ENCODE peak calls at places on chromosomes 13 and 19, in four cellular contexts. One of them, this sample, is unnamed.

GRCh38 chr19:10104665-10105221 is 1.4 kb upstream of the PPAN start:
- DNase-seq in CD8-positive, alpha-beta T cell: peak; percentile 75
- DNase-seq in cardiac muscle cell: no peak
- DNase-seq in uterus: no peak
- DNase-seq in this sample: no peak

GRCh38 chr19:15640294-15640903 is at the start of gene CYP4F3:
- DNase-seq in CD8-positive, alpha-beta T cell: no peak
- DNase-seq in cardiac muscle cell: peak; percentile 6
- DNase-seq in uterus: no peak
- DNase-seq in this sample: peak; percentile 63

GRCh38 chr19:49798574-49798973 is 14.5 kb downstream of the FUZ start:
- DNase-seq in CD8-positive, alpha-beta T cell: no peak
- DNase-seq in cardiac muscle cell: no peak
- DNase-seq in uterus: no peak
- DNase-seq in this sample: no peak

GRCh38 chr19:40689339-40690049 is 957 bp downstream of the NUMBL start:
- DNase-seq in CD8-positive, alpha-beta T cell: peak; percentile 37
- DNase-seq in cardiac muscle cell: no peak
- DNase-seq in uterus: no peak
- DNase-seq in this sample: peak; percentile 44

GRCh38 chr19:10815969-10816635 is 19.9 kb downstream of the TMED1 start:
- DNase-seq in CD8-positive, alpha-beta T cell: no peak
- DNase-seq in cardiac muscle cell: no peak
- DNase-seq in uterus: no peak
- DNase-seq in this sample: no peak

GRCh38 chr19:4506449-4507149 is 11.7 kb downstream of the PLIN4 start:
- DNase-seq in CD8-positive, alpha-beta T cell: no peak
- DNase-seq in cardiac muscle cell: peak; percentile 47
- DNase-seq in uterus: no peak
- DNase-seq in this sample: no peak

GRCh38 chr19:14175351-14175792 is 30.6 kb downstream of the ADGRL1 start:
- DNase-seq in CD8-positive, alpha-beta T cell: no peak
- DNase-seq in cardiac muscle cell: no peak
- DNase-seq in uterus: no peak
- DNase-seq in this sample: no peak

GRCh38 chr19:2756477-2756876 is 16.7 kb upstream of the SLC39A3 start:
- DNase-seq in CD8-positive, alpha-beta T cell: no peak
- DNase-seq in cardiac muscle cell: no peak
- DNase-seq in uterus: no peak
- DNase-seq in this sample: no peak

GRCh38 chr19:15684828-15685227 is 11.9 kb downstream of the CYP4F12 start:
- DNase-seq in CD8-positive, alpha-beta T cell: no peak
- DNase-seq in cardiac muscle cell: no peak
- DNase-seq in uterus: no peak
- DNase-seq in this sample: no peak

GRCh38 chr13:65959305-65959704 is 1270.8 kb downstream of the PCDH9 start:
- DNase-seq in CD8-positive, alpha-beta T cell: no peak
- DNase-seq in cardiac muscle cell: no peak
- DNase-seq in uterus: no peak
- DNase-seq in this sample: no peak

GRCh38 chr13:98300956-98301641 is 124.0 kb upstream of the RNF113B start:
- DNase-seq in CD8-positive, alpha-beta T cell: no peak
- DNase-seq in cardiac muscle cell: peak; percentile 54
- DNase-seq in uterus: no peak
- DNase-seq in this sample: no peak

GRCh38 chr19:51448011-51448744 is 10.1 kb downstream of the SIGLEC8 start:
- DNase-seq in CD8-positive, alpha-beta T cell: no peak
- DNase-seq in cardiac muscle cell: no peak
- DNase-seq in uterus: no peak
- DNase-seq in this sample: no peak

GRCh38 chr13:47564041-47564440 is 437.0 kb downstream of the SUCLA2 start:
- DNase-seq in CD8-positive, alpha-beta T cell: no peak
- DNase-seq in cardiac muscle cell: no peak
- DNase-seq in uterus: no peak
- DNase-seq in this sample: no peak

GRCh38 chr13:87975035-87975434 is 303.9 kb downstream of the SLITRK5 start:
- DNase-seq in CD8-positive, alpha-beta T cell: no peak
- DNase-seq in cardiac muscle cell: no peak
- DNase-seq in uterus: no peak
- DNase-seq in this sample: no peak

GRCh38 chr19:46786236-46787039 is 2.0 kb downstream of the SLC1A5 start:
- DNase-seq in CD8-positive, alpha-beta T cell: peak; percentile 79
- DNase-seq in cardiac muscle cell: peak; percentile 80
- DNase-seq in uterus: peak; percentile 76
- DNase-seq in this sample: peak; percentile 59

GRCh38 chr19:13619203-13619632 is 112.9 kb upstream of the CACNA1A start:
- DNase-seq in CD8-positive, alpha-beta T cell: no peak
- DNase-seq in cardiac muscle cell: peak; percentile 5
- DNase-seq in uterus: no peak
- DNase-seq in this sample: no peak

GRCh38 chr19:46890423-46891170 is 29.8 kb downstream of the ARHGAP35 start:
- DNase-seq in CD8-positive, alpha-beta T cell: no peak
- DNase-seq in cardiac muscle cell: peak; percentile 53
- DNase-seq in uterus: no peak
- DNase-seq in this sample: no peak

GRCh38 chr19:6241680-6242079 is 38.1 kb downstream of the MLLT1 start:
- DNase-seq in CD8-positive, alpha-beta T cell: no peak
- DNase-seq in cardiac muscle cell: no peak
- DNase-seq in uterus: no peak
- DNase-seq in this sample: no peak

GRCh38 chr19:54209748-54210494 is 9.3 kb downstream of the RPS9 start:
- DNase-seq in CD8-positive, alpha-beta T cell: no peak
- DNase-seq in cardiac muscle cell: peak; percentile 99
- DNase-seq in uterus: peak; percentile 83
- DNase-seq in this sample: peak; percentile 72

GRCh38 chr19:48681127-48681470 is 8.3 kb upstream of the NTN5 start:
- DNase-seq in CD8-positive, alpha-beta T cell: no peak
- DNase-seq in cardiac muscle cell: peak; percentile 93
- DNase-seq in uterus: no peak
- DNase-seq in this sample: no peak

GRCh38 chr13:51764184-51765141 is 39.5 kb downstream of the DHRS12 start:
- DNase-seq in CD8-positive, alpha-beta T cell: peak; percentile 44
- DNase-seq in cardiac muscle cell: peak; percentile 54
- DNase-seq in uterus: peak; percentile 60
- DNase-seq in this sample: peak; percentile 58

GRCh38 chr19:7998081-7998480 is 7.4 kb downstream of the ELAVL1 start:
- DNase-seq in CD8-positive, alpha-beta T cell: no peak
- DNase-seq in cardiac muscle cell: no peak
- DNase-seq in uterus: no peak
- DNase-seq in this sample: no peak

GRCh38 chr19:34457446-34457845 is 24.1 kb upstream of the WTIP start:
- DNase-seq in CD8-positive, alpha-beta T cell: no peak
- DNase-seq in cardiac muscle cell: no peak
- DNase-seq in uterus: no peak
- DNase-seq in this sample: no peak

GRCh38 chr13:101572456-101572855 is 120.0 kb downstream of the ITGBL1 start:
- DNase-seq in CD8-positive, alpha-beta T cell: no peak
- DNase-seq in cardiac muscle cell: no peak
- DNase-seq in uterus: no peak
- DNase-seq in this sample: no peak

GRCh38 chr19:3506384-3507340 is 551 bp downstream of the FZR1 start:
- DNase-seq in CD8-positive, alpha-beta T cell: peak; percentile 48
- DNase-seq in cardiac muscle cell: no peak
- DNase-seq in uterus: peak; percentile 54
- DNase-seq in this sample: no peak

GRCh38 chr13:31172001-31172400 is 10.3 kb upstream of the HSPH1 start:
- DNase-seq in CD8-positive, alpha-beta T cell: no peak
- DNase-seq in cardiac muscle cell: peak; percentile 84
- DNase-seq in uterus: no peak
- DNase-seq in this sample: no peak

GRCh38 chr13:20702945-20703784 is at the start of gene IL17D:
- DNase-seq in CD8-positive, alpha-beta T cell: peak; percentile 47
- DNase-seq in cardiac muscle cell: peak; percentile 18
- DNase-seq in uterus: no peak
- DNase-seq in this sample: no peak
- TF ChIP-seq CTCF in CD8-positive, alpha-beta T cell: no peak
- TF ChIP-seq CTCF in cardiac muscle cell: no peak
- TF ChIP-seq CTCF in uterus: no peak
- TF ChIP-seq CTCF in this sample: no peak

DNA sequence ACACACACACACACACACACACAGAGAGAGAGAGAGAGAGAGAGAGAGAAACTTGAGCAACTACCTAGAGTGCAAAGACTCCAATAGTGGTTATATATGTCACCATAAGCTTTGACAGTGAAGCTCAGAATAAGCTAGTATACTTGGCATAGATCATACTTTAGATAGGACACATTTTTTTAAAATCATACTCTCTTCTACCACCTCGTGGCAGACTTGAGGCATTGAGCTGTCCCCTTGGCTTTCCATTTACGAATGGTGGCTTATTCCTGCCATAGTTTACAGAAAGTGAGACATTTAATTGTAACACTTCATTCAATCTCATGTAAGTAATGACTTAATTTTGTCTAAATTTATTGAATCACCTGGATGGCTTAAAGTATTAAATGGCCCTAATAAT is 108.2 kb downstream of the EDNRB start:
- DNase-seq in CD8-positive, alpha-beta T cell: no peak
- DNase-seq in cardiac muscle cell: peak; percentile 39
- DNase-seq in uterus: no peak
- DNase-seq in this sample: no peak
- TF ChIP-seq CTCF in CD8-positive, alpha-beta T cell: peak; percentile 1
- TF ChIP-seq CTCF in cardiac muscle cell: no peak
- TF ChIP-seq CTCF in uterus: no peak
- TF ChIP-seq CTCF in this sample: peak; percentile 18

DNA sequence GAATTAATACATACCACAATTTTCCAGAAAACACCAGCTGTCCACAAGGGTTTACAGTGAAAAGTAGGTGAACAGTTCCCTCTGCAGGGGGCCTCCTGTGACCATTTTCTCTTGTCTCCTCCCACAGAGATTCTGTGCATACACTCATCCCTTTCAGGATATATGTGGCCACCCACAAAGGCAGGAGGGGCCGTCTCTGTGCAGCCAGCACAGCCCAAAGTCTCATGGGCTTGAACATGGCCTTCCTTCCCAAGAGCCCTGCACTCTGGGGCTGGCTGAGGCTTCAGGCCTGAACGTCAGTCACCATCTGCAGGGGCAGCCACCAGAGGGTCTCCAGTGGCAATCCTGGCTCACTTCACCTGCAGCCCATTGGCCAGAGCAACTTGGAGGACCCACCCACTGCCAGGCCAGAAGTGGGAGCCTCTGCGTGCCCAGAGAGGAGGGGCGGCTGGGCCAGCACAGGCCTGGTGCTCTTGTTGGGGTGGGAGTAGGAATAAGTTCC is 25.2 kb downstream of the TMEM161A start:
- DNase-seq in CD8-positive, alpha-beta T cell: no peak
- DNase-seq in cardiac muscle cell: peak; percentile 70
- DNase-seq in uterus: no peak
- DNase-seq in this sample: no peak
- TF ChIP-seq CTCF in CD8-positive, alpha-beta T cell: no peak
- TF ChIP-seq CTCF in cardiac muscle cell: peak; percentile 12
- TF ChIP-seq CTCF in uterus: no peak
- TF ChIP-seq CTCF in this sample: no peak

GRCh38 chr13:32723987-32724386 is 137.7 kb downstream of the PDS5B start:
- DNase-seq in CD8-positive, alpha-beta T cell: no peak
- DNase-seq in cardiac muscle cell: no peak
- DNase-seq in uterus: no peak
- DNase-seq in this sample: no peak
- TF ChIP-seq CTCF in CD8-positive, alpha-beta T cell: no peak
- TF ChIP-seq CTCF in cardiac muscle cell: no peak
- TF ChIP-seq CTCF in uterus: no peak
- TF ChIP-seq CTCF in this sample: no peak

GRCh38 chr19:39498262-39499081 is at the start of gene DLL3:
- DNase-seq in CD8-positive, alpha-beta T cell: peak; percentile 11
- DNase-seq in cardiac muscle cell: no peak
- DNase-seq in uterus: no peak
- DNase-seq in this sample: no peak

GRCh38 chr19:39496063-39496462 is 2.7 kb upstream of the DLL3 start:
- DNase-seq in CD8-positive, alpha-beta T cell: no peak
- DNase-seq in cardiac muscle cell: no peak
- DNase-seq in uterus: no peak
- DNase-seq in this sample: no peak

GRCh38 chr19:39499932-39500331 is 1.2 kb downstream of the DLL3 start:
- DNase-seq in CD8-positive, alpha-beta T cell: no peak
- DNase-seq in cardiac muscle cell: no peak
- DNase-seq in uterus: no peak
- DNase-seq in this sample: no peak

GRCh38 chr19:39499082-39499642 is 415 bp downstream of the DLL3 start:
- DNase-seq in CD8-positive, alpha-beta T cell: no peak
- DNase-seq in cardiac muscle cell: peak; percentile 23
- DNase-seq in uterus: no peak
- DNase-seq in this sample: no peak

DNA sequence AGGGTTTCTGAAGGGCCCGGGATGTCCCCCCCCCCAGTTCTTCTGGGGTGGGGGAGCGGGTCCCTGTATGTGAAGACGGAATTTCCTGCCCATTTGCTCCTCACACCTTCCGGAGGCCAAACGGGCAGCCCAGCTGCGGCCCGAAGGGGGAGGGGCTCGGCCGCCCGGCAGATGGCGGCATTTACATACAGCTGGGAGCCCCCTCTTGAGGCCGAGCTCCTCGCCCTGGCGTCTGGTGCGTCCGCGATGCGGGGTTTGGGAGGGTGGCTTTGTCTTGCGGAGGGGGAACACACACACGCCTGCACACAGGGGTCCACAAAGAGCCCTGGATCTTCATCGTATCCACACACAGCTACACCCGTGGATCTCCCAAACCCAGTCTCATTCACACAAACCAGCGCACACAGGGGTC is 891 bp upstream of the DLL3 start:
- DNase-seq in CD8-positive, alpha-beta T cell: peak; percentile 20
- DNase-seq in cardiac muscle cell: peak; percentile 49
- DNase-seq in uterus: no peak
- DNase-seq in this sample: no peak
- TF ChIP-seq CTCF in CD8-positive, alpha-beta T cell: no peak
- TF ChIP-seq CTCF in cardiac muscle cell: peak; percentile 33
- TF ChIP-seq CTCF in uterus: peak; percentile 36
- TF ChIP-seq CTCF in this sample: peak; percentile 50

GRCh38 chr13:20188649-20189553 is 3.8 kb downstream of the GJB2 start:
- DNase-seq in CD8-positive, alpha-beta T cell: no peak
- DNase-seq in cardiac muscle cell: no peak
- DNase-seq in uterus: no peak
- DNase-seq in this sample: no peak
- TF ChIP-seq CTCF in CD8-positive, alpha-beta T cell: no peak
- TF ChIP-seq CTCF in cardiac muscle cell: no peak
- TF ChIP-seq CTCF in uterus: no peak
- TF ChIP-seq CTCF in this sample: no peak

GRCh38 chr13:39590466-39591036 is 12.4 kb downstream of the LHFPL6 start:
- DNase-seq in CD8-positive, alpha-beta T cell: no peak
- DNase-seq in cardiac muscle cell: no peak
- DNase-seq in uterus: no peak
- DNase-seq in this sample: no peak
- TF ChIP-seq CTCF in CD8-positive, alpha-beta T cell: no peak
- TF ChIP-seq CTCF in cardiac muscle cell: no peak
- TF ChIP-seq CTCF in uterus: no peak
- TF ChIP-seq CTCF in this sample: no peak

DNA sequence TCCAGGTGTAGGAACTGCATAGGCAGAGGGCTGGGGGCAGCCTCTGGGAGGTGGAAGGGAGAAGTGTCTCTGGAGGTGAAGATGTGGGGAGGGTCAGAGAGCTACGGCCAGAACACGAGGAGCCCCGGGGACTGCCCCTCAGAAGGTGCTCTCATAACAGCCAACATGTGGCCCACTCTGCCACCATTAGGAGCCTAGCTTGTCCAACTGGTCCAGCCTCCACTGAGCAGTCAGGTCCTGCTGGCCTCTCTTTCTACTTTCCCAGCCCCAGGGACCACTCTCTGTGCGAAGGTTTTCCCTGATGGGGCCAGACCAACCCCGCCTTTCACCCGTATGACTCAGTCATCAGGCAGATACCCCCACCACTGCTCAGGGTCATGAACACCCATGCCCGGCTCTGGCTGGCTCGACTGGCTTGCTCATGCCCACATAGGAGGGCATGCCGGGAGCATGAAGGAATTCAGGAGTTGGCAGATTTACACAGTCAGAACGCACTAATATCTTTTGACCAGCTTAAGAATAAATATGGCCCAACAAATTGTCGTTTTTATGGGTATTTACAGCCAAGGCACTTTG is 37.5 kb upstream of the C19orf12 start:
- DNase-seq in CD8-positive, alpha-beta T cell: no peak
- DNase-seq in cardiac muscle cell: no peak
- DNase-seq in uterus: no peak
- DNase-seq in this sample: no peak
- TF ChIP-seq CTCF in CD8-positive, alpha-beta T cell: no peak
- TF ChIP-seq CTCF in cardiac muscle cell: no peak
- TF ChIP-seq CTCF in uterus: no peak
- TF ChIP-seq CTCF in this sample: no peak

This sample was measured in heart right ventricle.